ENCODE peak calls at places on chromosomes 11 and 22, in four cellular contexts. T is HCT116, S is body of pancreas, M is IMR-90. R is an unnamed sample.

GRCh38 chr11:78244546-78245315 is 56.0 kb downstream of the USP35 start:
- DNase-seq in M (no peak), T (no peak), S (no peak), R (no peak)

GRCh38 chr11:66668653-66669430 is 8.8 kb downstream of the RBM4B start:
- DNase-seq in M (no peak), T (no peak), S (no peak), R (no peak)

GRCh38 chr11:61771995-61772455 is 19.6 kb downstream of the MYRF start:
- DNase-seq in M (no peak), T (no peak), S (no peak), R (no peak)

GRCh38 chr11:11677672-11678356 is 56.0 kb upstream of the GALNT18 start:
- DNase-seq in M (no peak), T (no peak), S (no peak), R (no peak)

GRCh38 chr11:119340335-119341221 is at the start of gene C1QTNF5:
- DNase-seq in T (no peak), M (peak; percentile 57), S (peak; percentile 82), R (peak; percentile 90)

GRCh38 chr11:97140885-97141494 is 751.2 kb downstream of the JRKL start:
- DNase-seq in S (no peak), M (no peak), T (no peak), R (no peak)

GRCh38 chr11:121300313-121300971 is 7.9 kb downstream of the SC5D start:
- DNase-seq in S (no peak), M (no peak), T (no peak), R (no peak)

GRCh38 chr11:91686700-91687099 is 537.9 kb upstream of the FAT3 start:
- DNase-seq in T (no peak), M (no peak), S (no peak), R (no peak)

GRCh38 chr22:25987948-25988347 is 181.3 kb upstream of the SEZ6L start:
- DNase-seq in S (no peak), T (no peak), M (no peak), R (no peak)

GRCh38 chr11:9859491-9860305 is 195.8 kb downstream of the SWAP70 start:
- DNase-seq in T (no peak), M (peak; percentile 62), S (no peak), R (no peak)

GRCh38 chr11:115425243-115425642 is 79.0 kb downstream of the CADM1 start:
- DNase-seq in S (no peak), M (no peak), T (no peak), R (no peak)

GRCh38 chr11:107655607-107656006 is 56.2 kb downstream of the SLN start:
- DNase-seq in S (no peak), T (no peak), M (no peak), R (no peak)

GRCh38 chr11:107648247-107648646 is 57.3 kb downstream of the ELMOD1 start:
- DNase-seq in T (no peak), M (no peak), S (no peak), R (no peak)

GRCh38 chr11:107651672-107652071 is 60.2 kb downstream of the SLN start:
- DNase-seq in S (no peak), T (peak; percentile 6), M (no peak), R (no peak)

DNA sequence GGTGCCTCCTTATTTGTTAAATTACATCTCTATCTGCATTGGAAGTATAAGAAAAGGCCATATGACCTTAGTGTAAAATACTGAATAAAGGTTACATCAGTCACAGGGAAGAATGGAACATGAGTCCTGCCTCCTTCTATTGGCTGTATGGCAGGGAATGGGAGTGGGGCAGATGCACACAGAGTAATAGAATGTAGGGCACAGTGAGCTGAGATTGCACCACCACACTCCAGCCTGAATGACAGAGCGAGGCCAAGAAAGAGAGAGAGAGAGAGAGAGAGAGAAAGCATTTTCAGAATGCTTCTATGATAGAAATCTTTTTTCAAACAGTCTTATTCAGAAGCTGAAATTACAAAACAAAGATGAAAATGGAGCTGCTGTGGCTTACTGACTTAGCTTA is 58.8 kb downstream of the SLN start:
- DNase-seq in M (no peak), T (no peak), S (no peak), R (no peak)
- H3K4me1 ChIP-seq in M (no peaks in the 10 kb centered on the region), T (no peaks in the 10 kb centered on the region), S (no peaks in the 10 kb centered on the region), R (no peaks in the 10 kb centered on the region)

GRCh38 chr22:43152355-43153071 is 1.2 kb downstream of the TSPO start:
- DNase-seq in T (no peak), M (peak; percentile 22), S (peak; percentile 88), R (peak; percentile 75)

GRCh38 chr22:43153916-43154315 is 2.6 kb downstream of the TSPO start:
- DNase-seq in S (no peak), M (no peak), T (no peak), R (no peak)

GRCh38 chr22:43150731-43151206 is 590 bp upstream of the TSPO start:
- DNase-seq in S (no peak), T (no peak), M (no peak), R (no peak)

GRCh38 chr22:43152001-43152354 is 619 bp downstream of the TSPO start:
- DNase-seq in S (no peak), M (no peak), T (no peak), R (no peak)

GRCh38 chr22:43151251-43152000 is at the start of gene TSPO:
- DNase-seq in M (peak; percentile 19), S (peak; percentile 79), T (no peak), R (peak; percentile 91)
- H3K4me1 ChIP-seq in M (peaks cover 10% of the 10 kb centered on the region), S (peaks cover 17% of the 10 kb centered on the region), T (peaks cover 9% of the 10 kb centered on the region), R (peaks cover 9% of the 10 kb centered on the region)

DNA sequence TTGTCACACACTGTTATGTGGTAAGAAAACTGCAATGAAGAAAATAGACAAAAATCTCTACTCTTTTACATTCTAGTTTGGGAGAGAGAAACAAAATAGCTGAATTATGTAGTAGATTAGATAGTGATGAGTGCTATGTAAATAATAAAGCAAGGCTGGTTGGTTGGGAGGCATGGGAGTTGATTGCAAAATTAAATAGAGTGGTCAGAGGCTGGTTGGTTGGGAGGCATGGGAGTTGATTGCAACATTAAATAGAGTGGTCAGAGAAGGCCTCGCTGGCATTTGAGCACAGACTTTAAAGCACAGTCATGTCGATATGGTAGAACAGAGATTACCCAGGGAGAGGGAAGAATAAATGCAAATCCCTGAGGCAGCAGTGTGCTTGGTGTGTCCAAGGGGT is 22.4 kb downstream of the SIK2 start:
- DNase-seq in S (no peak), T (no peak), M (peak; percentile 40), R (no peak)
- H3K4me1 ChIP-seq in S (peaks cover 52% of the 10 kb centered on the region), T (no peaks in the 10 kb centered on the region), M (peaks cover 6% of the 10 kb centered on the region), R (peaks cover 13% of the 10 kb centered on the region)

DNA sequence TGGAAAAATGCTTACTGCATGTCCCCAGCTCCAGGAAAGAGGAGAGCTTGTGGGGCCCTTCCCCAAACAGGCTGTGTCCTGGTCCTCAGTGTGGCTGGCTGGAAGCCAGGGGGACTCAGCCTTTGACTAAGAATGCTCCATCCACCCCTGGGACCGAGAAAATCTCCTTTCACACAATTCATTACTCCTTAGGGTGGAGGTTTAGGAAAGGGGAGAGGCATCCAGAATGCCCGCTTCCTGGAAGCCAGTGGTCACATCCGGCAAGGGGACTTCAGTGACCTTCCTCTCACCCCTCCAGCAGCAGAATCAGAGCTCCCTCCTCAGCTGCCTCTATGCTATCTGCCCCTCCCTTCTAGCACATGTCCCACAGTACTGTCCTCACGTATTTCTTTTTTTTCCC is 21.9 kb downstream of the ATG16L2 start:
- DNase-seq in M (no peak), T (no peak), S (peak; percentile 39), R (peak; percentile 78)
- H3K4me1 ChIP-seq in M (peaks cover 11% of the 10 kb centered on the region), T (peaks cover 7% of the 10 kb centered on the region), S (peaks cover 8% of the 10 kb centered on the region), R (peaks cover 13% of the 10 kb centered on the region)

DNA sequence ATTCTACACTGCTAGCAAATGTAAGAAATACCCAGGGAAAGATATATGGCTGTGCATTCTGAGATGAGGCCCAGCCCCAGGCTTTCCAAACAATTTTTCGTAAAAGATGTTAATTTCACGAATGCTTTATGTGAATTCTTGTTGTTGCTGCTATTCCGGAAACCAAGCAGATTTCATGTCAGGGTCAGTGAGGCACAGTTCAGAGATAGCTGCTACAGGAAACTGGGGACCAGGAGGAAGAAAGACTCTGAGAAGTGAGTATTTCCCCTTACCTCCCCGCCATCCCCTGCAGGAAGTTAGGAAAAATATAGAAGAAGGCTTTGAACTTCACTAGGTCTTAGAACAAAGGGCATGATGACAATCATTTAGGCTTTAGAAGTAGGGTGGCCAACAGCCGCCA is 84.8 kb upstream of the TP53I11 start:
- DNase-seq in S (no peak), T (no peak), M (no peak), R (no peak)
- H3K4me1 ChIP-seq in S (no peaks in the 10 kb centered on the region), T (no peaks in the 10 kb centered on the region), M (no peaks in the 10 kb centered on the region), R (no peaks in the 10 kb centered on the region)

GRCh38 chr11:2690596-2691354 is 9.0 kb downstream of the KCNQ1OT1 start:
- DNase-seq in T (no peak), M (no peak), S (peak; percentile 6), R (peak; percentile 21)
- H3K4me1 ChIP-seq in T (no peaks in the 10 kb centered on the region), M (peaks cover 3% of the 10 kb centered on the region), S (peaks cover 72% of the 10 kb centered on the region), R (peaks cover 18% of the 10 kb centered on the region)

GRCh38 chr22:30416843-30417242 is 8.7 kb upstream of the MTFP1 start:
- DNase-seq in T (no peak), M (no peak), S (no peak), R (no peak)
- H3K4me1 ChIP-seq in T (peaks cover 28% of the 10 kb centered on the region), M (peaks cover 13% of the 10 kb centered on the region), S (peaks cover 13% of the 10 kb centered on the region), R (peaks cover 4% of the 10 kb centered on the region)

GRCh38 chr11:16942342-16942741 is 71.9 kb downstream of the PLEKHA7 start:
- DNase-seq in S (no peak), T (no peak), M (no peak), R (no peak)

GRCh38 chr11:16933756-16934603 is 80.2 kb downstream of the PLEKHA7 start:
- DNase-seq in T (no peak), S (peak; percentile 26), M (no peak), R (no peak)

GRCh38 chr11:16936643-16937042 is 77.6 kb downstream of the PLEKHA7 start:
- DNase-seq in M (no peak), T (no peak), S (peak; percentile 67), R (no peak)

GRCh38 chr11:16941935-16942334 is 72.3 kb downstream of the PLEKHA7 start:
- DNase-seq in M (no peak), T (no peak), S (no peak), R (no peak)

DNA sequence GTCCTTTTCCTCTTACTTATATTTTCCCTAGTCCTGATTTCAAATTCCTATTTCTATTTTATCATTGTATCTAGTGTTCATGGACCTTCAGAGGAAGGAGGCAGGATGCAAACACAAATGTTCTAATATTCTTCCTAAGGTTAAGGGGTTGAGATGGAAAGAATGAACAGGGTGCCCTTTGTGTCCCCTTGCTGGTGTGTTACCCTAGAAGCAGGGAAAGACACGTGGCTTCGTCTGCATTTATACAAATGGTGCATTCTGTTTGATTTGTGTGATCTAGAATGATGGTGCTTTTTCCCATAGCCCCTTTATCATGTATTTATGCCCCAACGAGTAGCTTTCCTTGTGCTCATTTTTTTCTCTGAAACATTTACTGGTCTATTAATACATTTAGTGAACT is 76.2 kb downstream of the PLEKHA7 start:
- DNase-seq in T (no peak), M (no peak), S (no peak), R (no peak)
- H3K4me1 ChIP-seq in T (no peaks in the 10 kb centered on the region), M (no peaks in the 10 kb centered on the region), S (peaks cover 49% of the 10 kb centered on the region), R (peaks cover 3% of the 10 kb centered on the region)

GRCh38 chr22:42431401-42432019 is 693 bp downstream of the NFAM1 start:
- DNase-seq in M (no peak), T (no peak), S (no peak), R (no peak)

GRCh38 chr22:42428025-42428424 is 4.2 kb downstream of the NFAM1 start:
- DNase-seq in M (no peak), S (no peak), T (no peak), R (no peak)

GRCh38 chr22:42427211-42427610 is 5.0 kb downstream of the NFAM1 start:
- DNase-seq in T (no peak), S (no peak), M (no peak), R (no peak)

GRCh38 chr22:42430486-42431125 is 1.6 kb downstream of the NFAM1 start:
- DNase-seq in S (no peak), M (no peak), T (no peak), R (no peak)

GRCh38 chr22:42428760-42429159 is 3.4 kb downstream of the NFAM1 start:
- DNase-seq in S (no peak), T (no peak), M (no peak), R (no peak)
- H3K4me1 ChIP-seq in S (no peaks in the 10 kb centered on the region), T (no peaks in the 10 kb centered on the region), M (no peaks in the 10 kb centered on the region), R (no peaks in the 10 kb centered on the region)

R was measured in psoas muscle.